ENCODE peak calls at places on chromosomes 12 and 14, in four cellular contexts. E, W, Q and J are unnamed samples.

GRCh38 chr14:101242442-101243385 is 318.6 kb upstream of the DIO3 start:
- DNase-seq in E (no peak), W (no peak), Q (no peak), J (no peak)

GRCh38 chr14:75119056-75119455 is 7.8 kb downstream of the NEK9 start:
- DNase-seq in E (no peak), W (no peak), Q (no peak), J (no peak)

GRCh38 chr14:61647704-61648103 is 47.6 kb upstream of the HIF1A start:
- DNase-seq in E (no peak), W (no peak), Q (no peak), J (no peak)

GRCh38 chr12:124713041-124713435 is 145.6 kb upstream of the NCOR2 start:
- DNase-seq in E (no peak), W (no peak), Q (peak; percentile 79), J (no peak)

GRCh38 chr14:79279645-79280399 is 931.5 kb downstream of the DIO2 start:
- DNase-seq in E (peak; percentile 24), W (no peak), Q (peak; percentile 22), J (no peak)

GRCh38 chr14:50677527-50678063 is 9.5 kb upstream of the SAV1 start:
- DNase-seq in E (no peak), W (peak; percentile 14), Q (no peak), J (no peak)

GRCh38 chr12:121803861-121804416 is at the start of gene SETD1B:
- DNase-seq in E (peak; percentile 63), W (peak; percentile 76), Q (no peak), J (no peak)

GRCh38 chr14:50010752-50011151 is 105.6 kb downstream of the VCPKMT start:
- DNase-seq in E (no peak), W (no peak), Q (no peak), J (no peak)

GRCh38 chr14:106372870-106373657 is 846.7 kb downstream of the TMEM121 start:
- DNase-seq in E (peak; percentile 9), W (peak; percentile 51), Q (no peak), J (no peak)

GRCh38 chr14:61512026-61512425 is 183.3 kb upstream of the HIF1A start:
- DNase-seq in E (no peak), W (no peak), Q (no peak), J (no peak)

GRCh38 chr12:101779626-101780025 is 40.4 kb upstream of the SYCP3 start:
- DNase-seq in E (no peak), W (no peak), Q (no peak), J (no peak)

GRCh38 chr12:30964896-30965612 is 38.5 kb downstream of the TSPAN11 start:
- DNase-seq in E (no peak), W (no peak), Q (no peak), J (no peak)

GRCh38 chr12:131745706-131746105 is 34.8 kb downstream of the SFSWAP start:
- DNase-seq in E (no peak), W (no peak), Q (no peak), J (no peak)

GRCh38 chr12:47556631-47557030 is 149.2 kb downstream of the RPAP3 start:
- DNase-seq in E (no peak), W (no peak), Q (no peak), J (no peak)

GRCh38 chr14:92589213-92589852 is 75.8 kb downstream of the RIN3 start:
- DNase-seq in E (no peak), W (peak; percentile 42), Q (no peak), J (peak; percentile 29)

GRCh38 chr14:96176275-96176674 is 28.4 kb upstream of the BDKRB2 start:
- DNase-seq in E (no peak), W (no peak), Q (no peak), J (no peak)

GRCh38 chr14:48974994-48975393 is 611.2 kb downstream of the RPS29 start:
- DNase-seq in E (no peak), W (no peak), Q (no peak), J (no peak)

GRCh38 chr12:75208851-75209781 is 523 bp downstream of the KCNC2 start:
- DNase-seq in E (no peak), W (peak; percentile 9), Q (no peak), J (no peak)

GRCh38 chr14:98766818-98767217 is 505.2 kb downstream of the BCL11B start:
- DNase-seq in E (peak; percentile 31), W (no peak), Q (peak; percentile 33), J (no peak)

GRCh38 chr12:45729233-45730115 is at the start of gene ARID2:
- DNase-seq in E (peak; percentile 74), W (peak; percentile 80), Q (peak; percentile 63), J (no peak)

GRCh38 chr14:29802211-29802610 is 125.4 kb downstream of the PRKD1 start:
- DNase-seq in E (no peak), W (no peak), Q (no peak), J (no peak)

GRCh38 chr14:24673059-24673458 is 39.1 kb upstream of the GZMB start:
- DNase-seq in E (no peak), W (no peak), Q (no peak), J (no peak)

GRCh38 chr14:58947816-58948440 is 240.5 kb upstream of the DAAM1 start:
- DNase-seq in E (no peak), W (peak; percentile 37), Q (no peak), J (no peak)
- TF ChIP-seq CTCF in E (no peak), W (no peak), Q (no peak), J (no peak)

DNA sequence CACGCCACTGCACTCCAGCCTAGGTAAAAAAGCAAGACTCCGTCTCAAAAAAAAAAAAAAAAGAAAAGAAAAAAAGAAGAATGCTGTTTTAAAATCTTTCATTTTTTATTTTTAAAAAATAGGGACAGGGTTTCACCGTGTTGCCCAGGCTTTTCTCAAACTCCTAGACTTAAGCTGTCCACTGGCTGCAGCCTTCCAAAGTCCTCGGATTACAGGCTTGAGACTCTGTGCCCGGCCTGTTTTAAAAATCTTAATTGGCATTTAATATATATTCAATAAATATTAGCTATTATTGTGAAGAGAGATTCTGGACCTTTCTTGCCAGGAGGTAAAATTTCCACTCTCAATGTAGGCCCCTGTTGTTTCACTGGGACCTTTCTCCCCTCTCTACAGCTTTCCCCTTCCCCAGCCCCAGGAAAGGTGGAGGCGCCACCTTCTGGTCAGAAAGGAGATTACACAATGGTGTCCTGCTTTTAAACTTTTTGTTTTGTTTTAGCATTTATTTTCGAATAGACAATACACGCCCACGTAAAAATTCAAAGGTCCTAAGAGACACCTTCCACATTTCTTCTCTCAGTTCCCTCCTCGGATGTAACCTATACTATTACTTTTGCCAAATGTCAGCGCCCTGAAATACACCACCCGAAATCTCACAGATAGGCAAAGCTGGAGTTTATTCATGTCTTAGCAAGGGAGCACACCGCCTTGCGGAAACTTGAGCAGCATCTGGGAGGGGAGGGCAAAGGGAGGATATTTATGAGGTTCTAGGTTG is 23.8 kb upstream of the PHC1 start:
- DNase-seq in E (peak; percentile 53), W (peak; percentile 51), Q (peak; percentile 42), J (no peak)
- H3K4me3 ChIP-seq in E (peak overlapping the region; percentile 45), W (peak overlapping the region; percentile 42), Q (peak overlapping the region; percentile 52), J (peak overlapping the region; percentile 35)

GRCh38 chr14:31456841-31457664 is at the start of gene DTD2:
- DNase-seq in E (peak; percentile 96), W (peak; percentile 96), Q (peak; percentile 95), J (peak; percentile 73)
- TF ChIP-seq CTCF in E (no peak), W (no peak), Q (no peak), J (no peak)

GRCh38 chr14:71967709-71968108 is 35.5 kb downstream of the RGS6 start:
- DNase-seq in E (no peak), W (no peak), Q (no peak), J (no peak)
- H3K4me3 ChIP-seq in E (no peak overlapping the region), W (no peak overlapping the region), Q (no peak overlapping the region), J (no peak overlapping the region)

DNA sequence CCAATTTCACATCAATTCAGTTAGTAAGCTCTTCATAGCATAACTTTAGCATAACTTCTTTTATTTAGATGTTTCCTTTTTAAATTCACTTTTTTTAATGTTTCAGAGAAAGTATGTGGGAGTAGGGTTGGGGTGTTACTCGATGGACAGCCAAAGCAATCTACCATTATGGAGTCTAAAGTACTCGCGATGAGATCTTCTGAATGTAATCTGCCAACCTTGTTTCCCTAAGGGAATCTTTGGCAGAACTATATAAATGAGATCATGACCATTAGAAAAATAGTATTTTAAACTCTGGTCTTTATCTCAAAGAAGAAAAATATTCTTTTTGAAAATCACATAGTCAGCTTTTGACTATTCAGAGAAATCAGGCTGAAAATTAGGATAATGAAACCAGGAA is 103.9 kb downstream of the BBS10 start:
- DNase-seq in E (no peak), W (no peak), Q (no peak), J (no peak)
- TF ChIP-seq CTCF in E (no peak), W (no peak), Q (no peak), J (no peak)

GRCh38 chr12:53219956-53220856 is 11.8 kb downstream of the RARG start:
- DNase-seq in E (peak; percentile 47), W (peak; percentile 88), Q (peak; percentile 72), J (no peak)

GRCh38 chr12:53218551-53219114 is 11.6 kb upstream of the ITGB7 start:
- DNase-seq in E (no peak), W (no peak), Q (no peak), J (no peak)

GRCh38 chr12:53219116-53219955 is 12.3 kb upstream of the ITGB7 start:
- DNase-seq in E (no peak), W (peak; percentile 51), Q (no peak), J (no peak)

GRCh38 chr12:53217049-53217929 is 10.2 kb upstream of the ITGB7 start:
- DNase-seq in E (peak; percentile 27), W (peak; percentile 52), Q (no peak), J (no peak)

GRCh38 chr12:53217930-53218307 is 10.9 kb upstream of the ITGB7 start:
- DNase-seq in E (no peak), W (peak; percentile 39), Q (no peak), J (no peak)
- H3K4me3 ChIP-seq in E (no peak overlapping the region), W (no peak overlapping the region), Q (peak overlapping the region; percentile 66), J (peak overlapping the region; percentile 72)

GRCh38 chr12:12648951-12649650 is 37.4 kb downstream of the CREBL2 start:
- DNase-seq in E (no peak), W (no peak), Q (no peak), J (no peak)
- TF ChIP-seq CTCF in E (no peak), W (no peak), Q (no peak), J (no peak)